ENCODE peak calls at places on chromosomes 6 and 20, in six cellular contexts. W, M, D, U, I and Q are unnamed samples.

GRCh38 chr6:123829302-123829953 is 25.8 kb downstream of the NKAIN2 start:
- DNase-seq in W (peak; percentile 18), M (no peak), D (no peak), U (no peak), I (no peak), Q (no peak)

GRCh38 chr6:69827491-69827890 is 30.7 kb upstream of the LMBRD1 start:
- DNase-seq in W (peak; percentile 47), M (peak; percentile 3), D (no peak), U (no peak), I (no peak), Q (no peak)

GRCh38 chr6:111750753-111751684 is 122.2 kb downstream of the FYN start:
- DNase-seq in W (peak; percentile 34), M (peak; percentile 55), D (no peak), U (no peak), I (peak; percentile 48), Q (no peak)

GRCh38 chr6:43461936-43462335 is 6.6 kb upstream of the DLK2 start:
- DNase-seq in W (no peak), M (no peak), D (no peak), U (no peak), I (no peak), Q (no peak)

GRCh38 chr6:62775427-62776022 is 435.7 kb upstream of the FKBP1C start:
- DNase-seq in W (no peak), M (no peak), D (no peak), U (no peak), I (peak; percentile 2), Q (peak; percentile 10)

GRCh38 chr6:24520929-24521546 is 26.3 kb downstream of the ALDH5A1 start:
- DNase-seq in W (peak; percentile 33), M (peak; percentile 15), D (peak; percentile 40), U (peak; percentile 63), I (peak; percentile 69), Q (peak; percentile 28)

GRCh38 chr20:61905781-61906523 is 159.7 kb downstream of the TAF4 start:
- DNase-seq in W (no peak), M (no peak), D (no peak), U (no peak), I (no peak), Q (no peak)

GRCh38 chr6:158033751-158034702 is 52.4 kb downstream of the SYNJ2 start:
- DNase-seq in W (no peak), M (no peak), D (peak; percentile 8), U (no peak), I (no peak), Q (no peak)

GRCh38 chr6:14313220-14313619 is 195.6 kb downstream of the CD83 start:
- DNase-seq in W (no peak), M (no peak), D (no peak), U (no peak), I (no peak), Q (no peak)

GRCh38 chr6:26185004-26185403 is 97.8 kb downstream of the HFE start:
- DNase-seq in W (no peak), M (no peak), D (no peak), U (no peak), I (no peak), Q (no peak)

GRCh38 chr6:70675822-70676221 is 8.1 kb downstream of the SMAP1 start:
- DNase-seq in W (no peak), M (no peak), D (no peak), U (no peak), I (no peak), Q (no peak)

GRCh38 chr6:32838114-32838958 is at the start of gene TAP2:
- DNase-seq in W (peak; percentile 89), M (peak; percentile 97), D (peak; percentile 96), U (peak; percentile 92), I (peak; percentile 96), Q (peak; percentile 63)

GRCh38 chr6:9795880-9796279 is 619.0 kb downstream of the TFAP2A start:
- DNase-seq in W (no peak), M (no peak), D (no peak), U (no peak), I (no peak), Q (no peak)

GRCh38 chr20:4006640-4007039 is 8.7 kb downstream of the RNF24 start:
- DNase-seq in W (peak; percentile 71), M (no peak), D (peak; percentile 71), U (no peak), I (no peak), Q (no peak)

GRCh38 chr6:170376386-170377084 is 70.0 kb downstream of the FAM120B start:
- DNase-seq in W (no peak), M (no peak), D (no peak), U (no peak), I (no peak), Q (no peak)

GRCh38 chr20:44832724-44833123 is 22.4 kb upstream of the RIMS4 start:
- DNase-seq in W (peak; percentile 12), M (no peak), D (no peak), U (peak; percentile 59), I (no peak), Q (no peak)

GRCh38 chr6:169890049-169890448 is 138.6 kb downstream of the ERMARD start:
- DNase-seq in W (no peak), M (no peak), D (no peak), U (no peak), I (no peak), Q (no peak)

GRCh38 chr6:23081701-23082100 is 512.3 kb downstream of the HDGFL1 start:
- DNase-seq in W (no peak), M (no peak), D (no peak), U (no peak), I (no peak), Q (no peak)

GRCh38 chr20:3080939-3081388 is 3.6 kb downstream of the AVP start:
- DNase-seq in W (peak; percentile 59), M (no peak), D (peak; percentile 75), U (peak; percentile 79), I (no peak), Q (no peak)

GRCh38 chr6:38495511-38495910 is 144.2 kb downstream of the BTBD9 start:
- DNase-seq in W (no peak), M (no peak), D (no peak), U (no peak), I (no peak), Q (no peak)

GRCh38 chr6:106807946-106808611 is 166.4 kb downstream of the CD24 start:
- DNase-seq in W (no peak), M (no peak), D (no peak), U (no peak), I (no peak), Q (no peak)

GRCh38 chr20:33262658-33263065 is 20.4 kb upstream of the BPIFB1 start:
- DNase-seq in W (peak; percentile 55), M (no peak), D (no peak), U (peak; percentile 50), I (peak; percentile 67), Q (peak; percentile 18)

GRCh38 chr20:50222568-50223320 is 32.1 kb downstream of the CEBPB start:
- DNase-seq in W (no peak), M (no peak), D (no peak), U (no peak), I (no peak), Q (no peak)

GRCh38 chr20:3172126-3172932 is 1.0 kb downstream of the LZTS3 start:
- DNase-seq in W (no peak), M (no peak), D (no peak), U (no peak), I (no peak), Q (no peak)

GRCh38 chr6:72811971-72812421 is 190.1 kb downstream of the KCNQ5 start:
- DNase-seq in W (no peak), M (peak; percentile 12), D (no peak), U (no peak), I (no peak), Q (no peak)

GRCh38 chr6:41271901-41272395 is 14.5 kb downstream of the TREM1 start:
- DNase-seq in W (no peak), M (no peak), D (peak; percentile 36), U (no peak), I (no peak), Q (no peak)

GRCh38 chr6:126198581-126198980 is 141.3 kb upstream of the CENPW start:
- DNase-seq in W (no peak), M (no peak), D (no peak), U (no peak), I (no peak), Q (no peak)

GRCh38 chr20:38032585-38033329 is 499 bp downstream of the TTI1 start:
- DNase-seq in W (no peak), M (no peak), D (no peak), U (no peak), I (no peak), Q (no peak)

GRCh38 chr20:54062812-54063280 is 7.5 kb downstream of the BCAS1 start:
- DNase-seq in W (peak; percentile 76), M (peak; percentile 42), D (no peak), U (peak; percentile 89), I (peak; percentile 52), Q (peak; percentile 58)

GRCh38 chr20:46979603-46980241 is 85.1 kb downstream of the EYA2 start:
- DNase-seq in W (no peak), M (no peak), D (no peak), U (no peak), I (no peak), Q (no peak)